ENCODE peak calls at places on chromosomes 7 and 10, in nine cellular contexts. One of them, this sample, is unnamed.

GRCh38 chr10:34017281-34017680 is 682.8 kb upstream of the NRP1 start:
- DNase-seq in effector memory CD4-positive, alpha-beta T cell: no peak
- DNase-seq in A549: no peak
- DNase-seq in foreskin keratinocyte: no peak
- DNase-seq in AG08396: no peak
- DNase-seq in naive thymus-derived CD8-positive, alpha-beta T cell: no peak
- DNase-seq in left lung: no peak
- DNase-seq in activated T-cell treated with anti-CD3 and anti-CD28 coated beads for 1 hour: no peak
- DNase-seq in stimulated activated CD4-positive, alpha-beta T cell treated with anti-CD3 and anti-CD28 coated beads, Interleukin-2, amount 100 ng/mL, for 24 hours: no peak
- DNase-seq in this sample: no peak

GRCh38 chr7:76356823-76357222 is 2.0 kb downstream of the YWHAG start:
- DNase-seq in naive thymus-derived CD8-positive, alpha-beta T cell: no peak
- DNase-seq in foreskin keratinocyte: no peak
- DNase-seq in A549: no peak
- DNase-seq in AG08396: no peak
- DNase-seq in left lung: no peak
- DNase-seq in activated T-cell treated with anti-CD3 and anti-CD28 coated beads for 1 hour: no peak
- DNase-seq in stimulated activated CD4-positive, alpha-beta T cell treated with anti-CD3 and anti-CD28 coated beads, Interleukin-2, amount 100 ng/mL, for 24 hours: no peak
- DNase-seq in effector memory CD4-positive, alpha-beta T cell: no peak
- DNase-seq in this sample: no peak

GRCh38 chr7:99551767-99552463 is at the start of gene FAM200A:
- DNase-seq in foreskin keratinocyte: peak
- DNase-seq in A549: peak
- DNase-seq in stimulated activated CD4-positive, alpha-beta T cell treated with anti-CD3 and anti-CD28 coated beads, Interleukin-2, amount 100 ng/mL, for 24 hours: peak
- DNase-seq in AG08396: peak
- DNase-seq in naive thymus-derived CD8-positive, alpha-beta T cell: peak
- DNase-seq in left lung: peak
- DNase-seq in effector memory CD4-positive, alpha-beta T cell: peak
- DNase-seq in activated T-cell treated with anti-CD3 and anti-CD28 coated beads for 1 hour: peak
- DNase-seq in this sample: peak

GRCh38 chr10:92419740-92420553 is 129.0 kb downstream of the MARCHF5 start:
- DNase-seq in stimulated activated CD4-positive, alpha-beta T cell treated with anti-CD3 and anti-CD28 coated beads, Interleukin-2, amount 100 ng/mL, for 24 hours: no peak
- DNase-seq in effector memory CD4-positive, alpha-beta T cell: no peak
- DNase-seq in activated T-cell treated with anti-CD3 and anti-CD28 coated beads for 1 hour: no peak
- DNase-seq in A549: no peak
- DNase-seq in naive thymus-derived CD8-positive, alpha-beta T cell: no peak
- DNase-seq in AG08396: peak
- DNase-seq in left lung: peak
- DNase-seq in foreskin keratinocyte: no peak
- DNase-seq in this sample: no peak

GRCh38 chr7:116214921-116215320 is 4.6 kb downstream of the TES start:
- DNase-seq in AG08396: no peak
- DNase-seq in stimulated activated CD4-positive, alpha-beta T cell treated with anti-CD3 and anti-CD28 coated beads, Interleukin-2, amount 100 ng/mL, for 24 hours: no peak
- DNase-seq in effector memory CD4-positive, alpha-beta T cell: no peak
- DNase-seq in left lung: no peak
- DNase-seq in activated T-cell treated with anti-CD3 and anti-CD28 coated beads for 1 hour: no peak
- DNase-seq in A549: no peak
- DNase-seq in foreskin keratinocyte: no peak
- DNase-seq in naive thymus-derived CD8-positive, alpha-beta T cell: no peak
- DNase-seq in this sample: no peak

GRCh38 chr10:101337836-101338235 is 16.1 kb upstream of the BTRC start:
- DNase-seq in foreskin keratinocyte: no peak
- DNase-seq in left lung: no peak
- DNase-seq in naive thymus-derived CD8-positive, alpha-beta T cell: no peak
- DNase-seq in A549: no peak
- DNase-seq in effector memory CD4-positive, alpha-beta T cell: no peak
- DNase-seq in AG08396: no peak
- DNase-seq in activated T-cell treated with anti-CD3 and anti-CD28 coated beads for 1 hour: no peak
- DNase-seq in stimulated activated CD4-positive, alpha-beta T cell treated with anti-CD3 and anti-CD28 coated beads, Interleukin-2, amount 100 ng/mL, for 24 hours: no peak
- DNase-seq in this sample: no peak

GRCh38 chr7:87128883-87129282 is 23.4 kb upstream of the DMTF1 start:
- DNase-seq in A549: no peak
- DNase-seq in naive thymus-derived CD8-positive, alpha-beta T cell: no peak
- DNase-seq in effector memory CD4-positive, alpha-beta T cell: no peak
- DNase-seq in activated T-cell treated with anti-CD3 and anti-CD28 coated beads for 1 hour: no peak
- DNase-seq in foreskin keratinocyte: no peak
- DNase-seq in stimulated activated CD4-positive, alpha-beta T cell treated with anti-CD3 and anti-CD28 coated beads, Interleukin-2, amount 100 ng/mL, for 24 hours: no peak
- DNase-seq in AG08396: no peak
- DNase-seq in left lung: no peak
- DNase-seq in this sample: no peak

GRCh38 chr7:44631458-44632115 is 25.2 kb downstream of the OGDH start:
- DNase-seq in A549: no peak
- DNase-seq in left lung: peak
- DNase-seq in effector memory CD4-positive, alpha-beta T cell: peak
- DNase-seq in activated T-cell treated with anti-CD3 and anti-CD28 coated beads for 1 hour: no peak
- DNase-seq in foreskin keratinocyte: no peak
- DNase-seq in naive thymus-derived CD8-positive, alpha-beta T cell: no peak
- DNase-seq in AG08396: no peak
- DNase-seq in stimulated activated CD4-positive, alpha-beta T cell treated with anti-CD3 and anti-CD28 coated beads, Interleukin-2, amount 100 ng/mL, for 24 hours: no peak
- DNase-seq in this sample: no peak

GRCh38 chr10:21831986-21832735 is 171.4 kb downstream of the DNAJC1 start:
- DNase-seq in naive thymus-derived CD8-positive, alpha-beta T cell: no peak
- DNase-seq in AG08396: peak
- DNase-seq in effector memory CD4-positive, alpha-beta T cell: no peak
- DNase-seq in stimulated activated CD4-positive, alpha-beta T cell treated with anti-CD3 and anti-CD28 coated beads, Interleukin-2, amount 100 ng/mL, for 24 hours: no peak
- DNase-seq in activated T-cell treated with anti-CD3 and anti-CD28 coated beads for 1 hour: no peak
- DNase-seq in A549: no peak
- DNase-seq in foreskin keratinocyte: no peak
- DNase-seq in left lung: no peak
- DNase-seq in this sample: no peak

GRCh38 chr10:9126728-9127127 is 1072.2 kb downstream of the GATA3 start:
- DNase-seq in AG08396: no peak
- DNase-seq in stimulated activated CD4-positive, alpha-beta T cell treated with anti-CD3 and anti-CD28 coated beads, Interleukin-2, amount 100 ng/mL, for 24 hours: no peak
- DNase-seq in effector memory CD4-positive, alpha-beta T cell: no peak
- DNase-seq in foreskin keratinocyte: no peak
- DNase-seq in A549: no peak
- DNase-seq in activated T-cell treated with anti-CD3 and anti-CD28 coated beads for 1 hour: no peak
- DNase-seq in naive thymus-derived CD8-positive, alpha-beta T cell: no peak
- DNase-seq in left lung: no peak
- DNase-seq in this sample: no peak

GRCh38 chr10:110206988-110207804 is at the start of gene MXI1:
- DNase-seq in AG08396: peak
- DNase-seq in naive thymus-derived CD8-positive, alpha-beta T cell: no peak
- DNase-seq in foreskin keratinocyte: peak
- DNase-seq in A549: peak
- DNase-seq in left lung: peak
- DNase-seq in stimulated activated CD4-positive, alpha-beta T cell treated with anti-CD3 and anti-CD28 coated beads, Interleukin-2, amount 100 ng/mL, for 24 hours: peak
- DNase-seq in effector memory CD4-positive, alpha-beta T cell: no peak
- DNase-seq in activated T-cell treated with anti-CD3 and anti-CD28 coated beads for 1 hour: no peak
- DNase-seq in this sample: peak

GRCh38 chr10:106076496-106076895 is 1088.0 kb downstream of the SORCS1 start:
- DNase-seq in AG08396: no peak
- DNase-seq in stimulated activated CD4-positive, alpha-beta T cell treated with anti-CD3 and anti-CD28 coated beads, Interleukin-2, amount 100 ng/mL, for 24 hours: no peak
- DNase-seq in naive thymus-derived CD8-positive, alpha-beta T cell: no peak
- DNase-seq in A549: no peak
- DNase-seq in activated T-cell treated with anti-CD3 and anti-CD28 coated beads for 1 hour: no peak
- DNase-seq in effector memory CD4-positive, alpha-beta T cell: no peak
- DNase-seq in foreskin keratinocyte: no peak
- DNase-seq in left lung: no peak
- DNase-seq in this sample: no peak

GRCh38 chr7:33906697-33907096 is 1.4 kb downstream of the BMPER start:
- DNase-seq in left lung: no peak
- DNase-seq in AG08396: no peak
- DNase-seq in activated T-cell treated with anti-CD3 and anti-CD28 coated beads for 1 hour: no peak
- DNase-seq in foreskin keratinocyte: no peak
- DNase-seq in naive thymus-derived CD8-positive, alpha-beta T cell: no peak
- DNase-seq in A549: no peak
- DNase-seq in effector memory CD4-positive, alpha-beta T cell: no peak
- DNase-seq in stimulated activated CD4-positive, alpha-beta T cell treated with anti-CD3 and anti-CD28 coated beads, Interleukin-2, amount 100 ng/mL, for 24 hours: no peak
- DNase-seq in this sample: no peak

GRCh38 chr7:101778181-101778580 is 39.2 kb upstream of the CUX1 start:
- DNase-seq in activated T-cell treated with anti-CD3 and anti-CD28 coated beads for 1 hour: no peak
- DNase-seq in effector memory CD4-positive, alpha-beta T cell: no peak
- DNase-seq in A549: no peak
- DNase-seq in AG08396: no peak
- DNase-seq in naive thymus-derived CD8-positive, alpha-beta T cell: no peak
- DNase-seq in left lung: no peak
- DNase-seq in foreskin keratinocyte: no peak
- DNase-seq in stimulated activated CD4-positive, alpha-beta T cell treated with anti-CD3 and anti-CD28 coated beads, Interleukin-2, amount 100 ng/mL, for 24 hours: no peak
- DNase-seq in this sample: no peak

GRCh38 chr7:150458756-150459155 is 8.3 kb downstream of the GIMAP8 start:
- DNase-seq in A549: no peak
- DNase-seq in AG08396: no peak
- DNase-seq in effector memory CD4-positive, alpha-beta T cell: no peak
- DNase-seq in activated T-cell treated with anti-CD3 and anti-CD28 coated beads for 1 hour: no peak
- DNase-seq in left lung: no peak
- DNase-seq in naive thymus-derived CD8-positive, alpha-beta T cell: no peak
- DNase-seq in foreskin keratinocyte: no peak
- DNase-seq in stimulated activated CD4-positive, alpha-beta T cell treated with anti-CD3 and anti-CD28 coated beads, Interleukin-2, amount 100 ng/mL, for 24 hours: no peak
- DNase-seq in this sample: no peak

GRCh38 chr10:125038637-125039036 is 96.7 kb downstream of the ZRANB1 start:
- DNase-seq in AG08396: no peak
- DNase-seq in stimulated activated CD4-positive, alpha-beta T cell treated with anti-CD3 and anti-CD28 coated beads, Interleukin-2, amount 100 ng/mL, for 24 hours: no peak
- DNase-seq in effector memory CD4-positive, alpha-beta T cell: no peak
- DNase-seq in left lung: peak
- DNase-seq in naive thymus-derived CD8-positive, alpha-beta T cell: peak
- DNase-seq in A549: peak
- DNase-seq in activated T-cell treated with anti-CD3 and anti-CD28 coated beads for 1 hour: no peak
- DNase-seq in foreskin keratinocyte: no peak
- DNase-seq in this sample: peak

GRCh38 chr7:148698397-148699023 is at the start of gene CUL1:
- DNase-seq in effector memory CD4-positive, alpha-beta T cell: peak
- DNase-seq in activated T-cell treated with anti-CD3 and anti-CD28 coated beads for 1 hour: peak
- DNase-seq in A549: peak
- DNase-seq in stimulated activated CD4-positive, alpha-beta T cell treated with anti-CD3 and anti-CD28 coated beads, Interleukin-2, amount 100 ng/mL, for 24 hours: peak
- DNase-seq in naive thymus-derived CD8-positive, alpha-beta T cell: peak
- DNase-seq in AG08396: peak
- DNase-seq in left lung: peak
- DNase-seq in foreskin keratinocyte: no peak
- DNase-seq in this sample: peak

GRCh38 chr7:47873767-47874166 is 74.5 kb downstream of the PKD1L1 start:
- DNase-seq in activated T-cell treated with anti-CD3 and anti-CD28 coated beads for 1 hour: no peak
- DNase-seq in A549: peak
- DNase-seq in foreskin keratinocyte: peak
- DNase-seq in left lung: no peak
- DNase-seq in effector memory CD4-positive, alpha-beta T cell: no peak
- DNase-seq in stimulated activated CD4-positive, alpha-beta T cell treated with anti-CD3 and anti-CD28 coated beads, Interleukin-2, amount 100 ng/mL, for 24 hours: no peak
- DNase-seq in AG08396: peak
- DNase-seq in naive thymus-derived CD8-positive, alpha-beta T cell: no peak
- DNase-seq in this sample: peak

GRCh38 chr10:71501402-71501801 is 104.7 kb downstream of the CDH23 start:
- DNase-seq in naive thymus-derived CD8-positive, alpha-beta T cell: no peak
- DNase-seq in stimulated activated CD4-positive, alpha-beta T cell treated with anti-CD3 and anti-CD28 coated beads, Interleukin-2, amount 100 ng/mL, for 24 hours: no peak
- DNase-seq in AG08396: no peak
- DNase-seq in left lung: no peak
- DNase-seq in activated T-cell treated with anti-CD3 and anti-CD28 coated beads for 1 hour: no peak
- DNase-seq in foreskin keratinocyte: no peak
- DNase-seq in A549: no peak
- DNase-seq in effector memory CD4-positive, alpha-beta T cell: no peak
- DNase-seq in this sample: no peak

GRCh38 chr7:31114593-31115343 is 62.7 kb downstream of the ADCYAP1R1 start:
- DNase-seq in left lung: no peak
- DNase-seq in AG08396: peak
- DNase-seq in naive thymus-derived CD8-positive, alpha-beta T cell: no peak
- DNase-seq in stimulated activated CD4-positive, alpha-beta T cell treated with anti-CD3 and anti-CD28 coated beads, Interleukin-2, amount 100 ng/mL, for 24 hours: peak
- DNase-seq in effector memory CD4-positive, alpha-beta T cell: no peak
- DNase-seq in activated T-cell treated with anti-CD3 and anti-CD28 coated beads for 1 hour: no peak
- DNase-seq in foreskin keratinocyte: no peak
- DNase-seq in A549: no peak
- DNase-seq in this sample: peak

GRCh38 chr7:38932509-38933168 is 23.6 kb upstream of the VPS41 start:
- DNase-seq in AG08396: peak
- DNase-seq in stimulated activated CD4-positive, alpha-beta T cell treated with anti-CD3 and anti-CD28 coated beads, Interleukin-2, amount 100 ng/mL, for 24 hours: peak
- DNase-seq in naive thymus-derived CD8-positive, alpha-beta T cell: no peak
- DNase-seq in left lung: peak
- DNase-seq in effector memory CD4-positive, alpha-beta T cell: peak
- DNase-seq in A549: peak
- DNase-seq in activated T-cell treated with anti-CD3 and anti-CD28 coated beads for 1 hour: peak
- DNase-seq in foreskin keratinocyte: no peak
- DNase-seq in this sample: peak

GRCh38 chr7:123154231-123154860 is 45.4 kb downstream of the SLC13A1 start:
- DNase-seq in naive thymus-derived CD8-positive, alpha-beta T cell: peak
- DNase-seq in stimulated activated CD4-positive, alpha-beta T cell treated with anti-CD3 and anti-CD28 coated beads, Interleukin-2, amount 100 ng/mL, for 24 hours: peak
- DNase-seq in AG08396: peak
- DNase-seq in left lung: peak
- DNase-seq in activated T-cell treated with anti-CD3 and anti-CD28 coated beads for 1 hour: peak
- DNase-seq in foreskin keratinocyte: peak
- DNase-seq in A549: peak
- DNase-seq in effector memory CD4-positive, alpha-beta T cell: peak
- DNase-seq in this sample: peak

GRCh38 chr10:5515948-5516761 is 8.6 kb upstream of the CALML3 start:
- DNase-seq in naive thymus-derived CD8-positive, alpha-beta T cell: peak
- DNase-seq in left lung: no peak
- DNase-seq in activated T-cell treated with anti-CD3 and anti-CD28 coated beads for 1 hour: no peak
- DNase-seq in effector memory CD4-positive, alpha-beta T cell: no peak
- DNase-seq in A549: no peak
- DNase-seq in foreskin keratinocyte: no peak
- DNase-seq in stimulated activated CD4-positive, alpha-beta T cell treated with anti-CD3 and anti-CD28 coated beads, Interleukin-2, amount 100 ng/mL, for 24 hours: no peak
- DNase-seq in AG08396: no peak
- DNase-seq in this sample: no peak

GRCh38 chr10:88095778-88096452 is 232.5 kb downstream of the PTEN start:
- DNase-seq in activated T-cell treated with anti-CD3 and anti-CD28 coated beads for 1 hour: no peak
- DNase-seq in A549: no peak
- DNase-seq in foreskin keratinocyte: no peak
- DNase-seq in effector memory CD4-positive, alpha-beta T cell: no peak
- DNase-seq in stimulated activated CD4-positive, alpha-beta T cell treated with anti-CD3 and anti-CD28 coated beads, Interleukin-2, amount 100 ng/mL, for 24 hours: no peak
- DNase-seq in left lung: no peak
- DNase-seq in AG08396: no peak
- DNase-seq in naive thymus-derived CD8-positive, alpha-beta T cell: no peak
- DNase-seq in this sample: no peak

GRCh38 chr10:7388602-7389001 is 22.2 kb downstream of the SFMBT2 start:
- DNase-seq in naive thymus-derived CD8-positive, alpha-beta T cell: peak
- DNase-seq in stimulated activated CD4-positive, alpha-beta T cell treated with anti-CD3 and anti-CD28 coated beads, Interleukin-2, amount 100 ng/mL, for 24 hours: no peak
- DNase-seq in activated T-cell treated with anti-CD3 and anti-CD28 coated beads for 1 hour: no peak
- DNase-seq in AG08396: no peak
- DNase-seq in A549: no peak
- DNase-seq in left lung: no peak
- DNase-seq in effector memory CD4-positive, alpha-beta T cell: no peak
- DNase-seq in foreskin keratinocyte: no peak
- DNase-seq in this sample: no peak

GRCh38 chr7:13067036-13067435 is 379.6 kb downstream of the ARL4A start:
- DNase-seq in effector memory CD4-positive, alpha-beta T cell: no peak
- DNase-seq in activated T-cell treated with anti-CD3 and anti-CD28 coated beads for 1 hour: no peak
- DNase-seq in A549: no peak
- DNase-seq in AG08396: no peak
- DNase-seq in left lung: no peak
- DNase-seq in foreskin keratinocyte: no peak
- DNase-seq in naive thymus-derived CD8-positive, alpha-beta T cell: no peak
- DNase-seq in stimulated activated CD4-positive, alpha-beta T cell treated with anti-CD3 and anti-CD28 coated beads, Interleukin-2, amount 100 ng/mL, for 24 hours: no peak
- DNase-seq in this sample: no peak

GRCh38 chr10:71333154-71333887 is 14.3 kb downstream of the SLC29A3 start:
- DNase-seq in left lung: peak
- DNase-seq in effector memory CD4-positive, alpha-beta T cell: no peak
- DNase-seq in naive thymus-derived CD8-positive, alpha-beta T cell: no peak
- DNase-seq in A549: no peak
- DNase-seq in AG08396: no peak
- DNase-seq in activated T-cell treated with anti-CD3 and anti-CD28 coated beads for 1 hour: no peak
- DNase-seq in stimulated activated CD4-positive, alpha-beta T cell treated with anti-CD3 and anti-CD28 coated beads, Interleukin-2, amount 100 ng/mL, for 24 hours: no peak
- DNase-seq in foreskin keratinocyte: peak
- DNase-seq in this sample: no peak

GRCh38 chr7:155154586-155154985 is 84.5 kb downstream of the HTR5A start:
- DNase-seq in AG08396: no peak
- DNase-seq in A549: no peak
- DNase-seq in effector memory CD4-positive, alpha-beta T cell: no peak
- DNase-seq in activated T-cell treated with anti-CD3 and anti-CD28 coated beads for 1 hour: no peak
- DNase-seq in stimulated activated CD4-positive, alpha-beta T cell treated with anti-CD3 and anti-CD28 coated beads, Interleukin-2, amount 100 ng/mL, for 24 hours: no peak
- DNase-seq in left lung: no peak
- DNase-seq in foreskin keratinocyte: no peak
- DNase-seq in naive thymus-derived CD8-positive, alpha-beta T cell: no peak
- DNase-seq in this sample: no peak

GRCh38 chr7:85806321-85806720 is 619.5 kb upstream of the SEMA3D start:
- DNase-seq in left lung: no peak
- DNase-seq in foreskin keratinocyte: no peak
- DNase-seq in naive thymus-derived CD8-positive, alpha-beta T cell: no peak
- DNase-seq in stimulated activated CD4-positive, alpha-beta T cell treated with anti-CD3 and anti-CD28 coated beads, Interleukin-2, amount 100 ng/mL, for 24 hours: no peak
- DNase-seq in A549: no peak
- DNase-seq in activated T-cell treated with anti-CD3 and anti-CD28 coated beads for 1 hour: no peak
- DNase-seq in AG08396: no peak
- DNase-seq in effector memory CD4-positive, alpha-beta T cell: no peak
- DNase-seq in this sample: no peak

GRCh38 chr10:86960003-86960862 is 1.8 kb downstream of the SNCG start:
- DNase-seq in activated T-cell treated with anti-CD3 and anti-CD28 coated beads for 1 hour: no peak
- DNase-seq in A549: no peak
- DNase-seq in naive thymus-derived CD8-positive, alpha-beta T cell: no peak
- DNase-seq in effector memory CD4-positive, alpha-beta T cell: peak
- DNase-seq in foreskin keratinocyte: no peak
- DNase-seq in stimulated activated CD4-positive, alpha-beta T cell treated with anti-CD3 and anti-CD28 coated beads, Interleukin-2, amount 100 ng/mL, for 24 hours: no peak
- DNase-seq in AG08396: peak
- DNase-seq in left lung: no peak
- DNase-seq in this sample: no peak

GRCh38 chr7:70712942-70713341 is 419.0 kb upstream of the GALNT17 start:
- DNase-seq in A549: no peak
- DNase-seq in foreskin keratinocyte: no peak
- DNase-seq in effector memory CD4-positive, alpha-beta T cell: no peak
- DNase-seq in naive thymus-derived CD8-positive, alpha-beta T cell: no peak
- DNase-seq in AG08396: no peak
- DNase-seq in left lung: no peak
- DNase-seq in stimulated activated CD4-positive, alpha-beta T cell treated with anti-CD3 and anti-CD28 coated beads, Interleukin-2, amount 100 ng/mL, for 24 hours: no peak
- DNase-seq in activated T-cell treated with anti-CD3 and anti-CD28 coated beads for 1 hour: no peak
- DNase-seq in this sample: no peak

This sample was measured in LoVo.